ENCODE peak calls at places on chromosome 19, in six cellular contexts. S is GM12878, Z is HCT116, L is K562, F is H1, D is HepG2. Q is an unnamed sample. For H3K4me1, the result is how much of the 10 kb centered on the place peaks cover.

GRCh38 chr19:43747557-43748204 is 7.1 kb downstream of the SMG9 start:
- DNase-seq in Z (no peak), D (no peak), L (no peak), F (no peak), S (peak), Q (no peak)

GRCh38 chr19:1884719-1885334 is 469 bp downstream of the ABHD17A start:
- DNase-seq in L (no peak), D (no peak), S (no peak), F (no peak), Z (no peak), Q (peak)

GRCh38 chr19:10587022-10587838 is at the start of gene AP1M2:
- DNase-seq in L (peak), F (peak), D (no peak), Z (peak), S (no peak), Q (no peak)

GRCh38 chr19:34475026-34475974 is 6.3 kb upstream of the WTIP start:
- DNase-seq in S (no peak), Z (no peak), D (no peak), L (no peak), F (no peak), Q (no peak)

GRCh38 chr19:17294051-17294891 is 9.0 kb downstream of the ABHD8 start:
- DNase-seq in F (peak), L (peak), Z (no peak), S (no peak), D (no peak), Q (peak)

GRCh38 chr19:34171539-34171876 is 796 bp upstream of the LSM14A start:
- DNase-seq in F (no peak), Z (no peak), D (no peak), S (peak), L (no peak), Q (no peak)

GRCh38 chr19:31220540-31220939 is 128.7 kb downstream of the TSHZ3 start:
- DNase-seq in F (no peak), Z (no peak), D (no peak), S (no peak), L (peak), Q (no peak)

GRCh38 chr19:10552596-10553053 is 8.9 kb downstream of the ATG4D start:
- DNase-seq in D (no peak), S (no peak), F (peak), Z (no peak), L (peak), Q (peak)

GRCh38 chr19:10268077-10268476 is 2.8 kb upstream of the ICAM1 start:
- DNase-seq in L (no peak), S (no peak), Z (no peak), D (no peak), F (no peak), Q (no peak)

GRCh38 chr19:11674067-11674492 is 64.7 kb downstream of the ZNF823 start:
- DNase-seq in L (no peak), S (no peak), F (peak), D (no peak), Z (no peak), Q (no peak)

GRCh38 chr19:53671621-53672111 is 39.9 kb downstream of the DPRX start:
- DNase-seq in L (no peak), D (peak), Z (no peak), S (no peak), F (no peak), Q (no peak)

GRCh38 chr19:42380155-42380554 is 9.9 kb downstream of the CNFN start:
- DNase-seq in L (no peak), S (no peak), D (no peak), F (no peak), Z (no peak), Q (no peak)

GRCh38 chr19:4304509-4305252 is at the start of gene FSD1:
- DNase-seq in D (no peak), F (peak), S (no peak), L (peak), Z (no peak), Q (peak)

GRCh38 chr19:41426952-41427646 is at the start of gene B3GNT8:
- DNase-seq in D (peak), S (no peak), L (peak), F (peak), Z (no peak), Q (peak)

GRCh38 chr19:38277549-38277948 is 13.2 kb downstream of the SPINT2 start:
- DNase-seq in D (no peak), F (no peak), L (no peak), S (no peak), Z (no peak), Q (no peak)

GRCh38 chr19:4914736-4915501 is 5.6 kb downstream of the UHRF1 start:
- DNase-seq in F (no peak), D (no peak), Z (peak), S (no peak), L (peak), Q (no peak)

GRCh38 chr19:58003153-58003828 is 671 bp upstream of the ZNF606 start:
- DNase-seq in L (no peak), Z (no peak), D (no peak), S (no peak), F (no peak), Q (no peak)

GRCh38 chr19:40443930-40444180 is 280 bp downstream of the SERTAD3 start:
- DNase-seq in L (no peak), D (no peak), F (no peak), Z (no peak), S (no peak), Q (no peak)

GRCh38 chr19:18408053-18408476 is 10.6 kb upstream of the LRRC25 start:
- DNase-seq in F (peak), S (peak), D (no peak), Z (no peak), L (peak), Q (peak)

GRCh38 chr19:42411581-42412178 is 15.5 kb downstream of the LIPE start:
- DNase-seq in L (no peak), D (no peak), Z (no peak), S (no peak), F (no peak), Q (no peak)

GRCh38 chr19:4807188-4807587 is 15.7 kb downstream of the FEM1A start:
- DNase-seq in F (no peak), S (no peak), D (no peak), Z (no peak), L (no peak), Q (no peak)

GRCh38 chr19:21585491-21585890 is 80.1 kb downstream of the ZNF429 start:
- DNase-seq in F (no peak), S (no peak), D (no peak), Z (no peak), L (no peak), Q (no peak)

GRCh38 chr19:35307990-35308389 is 16.0 kb downstream of the MAG start:
- DNase-seq in L (no peak), Z (no peak), F (no peak), D (no peak), S (no peak), Q (no peak)

GRCh38 chr19:1941146-1942077 is at the start of gene CSNK1G2:
- DNase-seq in F (no peak), Z (no peak), L (peak), S (no peak), D (no peak), Q (no peak)

GRCh38 chr19:47095707-47096704 is 17.6 kb downstream of the ZC3H4 start:
- DNase-seq in F (no peak), D (peak), Z (peak), L (no peak), S (no peak), Q (no peak)

GRCh38 chr19:39996218-39996810 is 546 bp upstream of the ZNF546 start:
- DNase-seq in F (no peak), Z (peak), L (peak), S (peak), D (peak), Q (peak)

GRCh38 chr19:54133957-54134590 is 3.5 kb upstream of the CNOT3 start:
- DNase-seq in L (no peak), Z (no peak), S (no peak), F (peak), D (no peak), Q (no peak)

GRCh38 chr19:19750131-19750841 is 17.4 kb upstream of the ZNF14 start:
- DNase-seq in D (no peak), S (no peak), L (peak), Z (no peak), F (no peak), Q (no peak)

GRCh38 chr19:36514012-36514612 is 14.0 kb downstream of the ZNF260 start:
- DNase-seq in S (no peak), Z (no peak), D (no peak), L (no peak), F (no peak), Q (no peak)

GRCh38 chr19:48635966-48636858 is 967 bp downstream of the DBP start:
- DNase-seq in D (no peak), F (peak), Z (no peak), S (no peak), L (no peak), Q (no peak)

GRCh38 chr19:35224681-35225604 is 3.6 kb downstream of the FAM187B start:
- DNase-seq in F (peak), L (peak), S (no peak), D (no peak), Z (no peak), Q (no peak)

GRCh38 chr19:3684817-3685410 is 15.4 kb downstream of the PIP5K1C start:
- DNase-seq in S (no peak), D (no peak), Z (no peak), L (no peak), F (no peak), Q (no peak)

GRCh38 chr19:16078311-16078758 is 2.0 kb downstream of the TPM4 start:
- DNase-seq in F (no peak), Z (no peak), S (no peak), L (no peak), D (no peak), Q (no peak)

GRCh38 chr19:15330801-15331418 is 1.4 kb downstream of the BRD4 start:
- DNase-seq in S (no peak), L (no peak), D (no peak), F (no peak), Z (no peak), Q (peak)

GRCh38 chr19:15404097-15404779 is 14.6 kb downstream of the AKAP8L start:
- DNase-seq in S (no peak), F (no peak), Z (no peak), D (no peak), L (no peak), Q (no peak)

GRCh38 chr19:680287-681028 is 4.3 kb downstream of the FSTL3 start:
- DNase-seq in L (peak), F (peak), Z (peak), S (peak), D (peak), Q (peak)
- TF ChIP-seq CTCF in L (peak), F (peak), Z (peak), S (peak), D (peak), Q (peak)

DNA sequence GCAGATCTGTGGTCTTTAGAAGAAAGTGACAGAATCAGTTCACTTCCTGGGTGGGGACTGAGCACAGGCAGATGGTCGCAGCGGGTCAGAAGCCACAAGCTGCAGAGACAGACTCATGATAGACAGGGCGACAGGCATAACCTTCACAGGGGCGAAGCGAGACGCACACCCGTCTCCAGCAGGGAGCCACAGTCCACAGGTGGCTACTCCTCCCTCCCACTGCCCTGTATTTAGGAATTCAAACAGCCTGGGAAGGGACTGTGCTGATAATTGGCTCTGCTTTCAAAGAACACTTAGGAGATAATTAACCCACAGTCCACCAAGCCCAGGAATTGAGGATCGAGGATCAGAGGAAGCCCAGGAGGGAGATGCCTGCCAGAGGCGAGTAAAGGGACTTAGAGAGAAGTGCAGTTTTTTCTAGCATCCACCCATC is 23.2 kb downstream of the RFX2 start:
- DNase-seq in L (peak), Z (no peak), F (no peak), D (peak), S (peak), Q (peak)
- H3K4me1 ChIP-seq in L (under half), Z (half or more), F (under half), D (under half), S (under half), Q (under half)

GRCh38 chr19:56837892-56838679 is 2.4 kb downstream of the PEG3 start:
- DNase-seq in F (no peak), S (no peak), D (peak), L (no peak), Z (no peak), Q (peak)

GRCh38 chr19:56839665-56840451 is 668 bp downstream of the PEG3 start:
- DNase-seq in L (no peak), S (no peak), Z (no peak), D (peak), F (no peak), Q (peak)

GRCh38 chr19:56838680-56838929 is 1.9 kb downstream of the PEG3 start:
- DNase-seq in D (no peak), Z (no peak), L (no peak), S (no peak), F (no peak), Q (no peak)

GRCh38 chr19:56840452-56841193 is at the start of the genes PEG3 and ZIM2:
- DNase-seq in D (peak), Z (no peak), F (no peak), L (no peak), S (no peak), Q (peak)

DNA sequence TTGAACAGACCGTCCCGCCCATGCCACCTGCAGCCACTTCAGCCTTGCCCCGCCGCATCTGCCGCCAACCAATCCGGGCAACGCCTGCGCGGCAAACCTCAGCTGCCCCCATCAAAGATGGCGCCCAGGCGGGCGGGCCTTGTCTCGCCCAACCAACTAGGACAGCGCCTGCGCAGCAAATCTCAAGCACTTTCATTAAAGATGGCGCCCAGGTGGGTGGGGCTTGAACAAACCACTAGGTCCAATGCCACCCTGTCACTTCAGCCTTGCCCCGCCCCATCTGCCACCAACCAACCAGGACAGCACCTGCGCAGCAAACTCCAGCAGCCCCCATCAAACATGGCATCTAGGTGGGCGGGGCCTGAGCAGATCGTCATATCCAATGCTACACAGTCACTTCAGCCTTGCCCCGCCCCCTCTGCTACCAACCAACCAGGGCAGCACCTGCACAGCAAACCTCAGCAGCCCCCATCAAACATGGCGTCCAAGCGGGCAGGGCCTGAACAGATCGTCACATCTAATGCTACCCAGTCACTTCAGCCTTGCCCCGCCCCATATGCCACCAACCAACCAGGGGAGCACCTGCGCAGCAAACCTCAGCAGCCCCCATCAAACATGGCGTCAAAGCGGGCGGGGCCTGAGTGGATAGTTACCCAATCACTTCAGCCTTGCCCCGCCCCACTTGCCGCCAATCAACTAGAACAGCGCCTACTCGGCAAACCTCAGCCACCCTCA is 1.4 kb downstream of the PEG3 start:
- DNase-seq in S (no peak), F (no peak), L (no peak), D (peak), Z (no peak), Q (peak)
- TF ChIP-seq YY1 in S (peak), F (no peak), L (peak), D (peak), Z (no peak), Q (peak)

GRCh38 chr19:9009935-9010651 is at the start of gene MUC16:
- DNase-seq in L (no peak), F (no peak), S (no peak), Z (no peak), D (no peak), Q (no peak)
- TF ChIP-seq CTCF in L (no peak), F (no peak), S (no peak), Z (no peak), D (no peak), Q (no peak)